ENCODE peak calls at places on chromosomes 2 and 18, in four cellular contexts. R, U, I and Z are unnamed samples.

GRCh38 chr2:119066272-119066804 is 92.2 kb downstream of the C1QL2 start:
- DNase-seq in R (no peak), U (no peak), I (no peak), Z (peak; percentile 81)

GRCh38 chr2:133194068-133194655 is 374.1 kb downstream of the NCKAP5 start:
- DNase-seq in R (no peak), U (no peak), I (no peak), Z (no peak)

GRCh38 chr2:176699660-176700059 is 430.4 kb downstream of the MTX2 start:
- DNase-seq in R (no peak), U (no peak), I (no peak), Z (no peak)

GRCh38 chr2:145166716-145167115 is 646.8 kb upstream of the ZEB2 start:
- DNase-seq in R (no peak), U (no peak), I (no peak), Z (no peak)

GRCh38 chr2:165238295-165238694 is 919 bp upstream of the SCN2A start:
- DNase-seq in R (no peak), U (no peak), I (no peak), Z (no peak)

GRCh38 chr18:12657849-12658829 is at the start of gene SPIRE1:
- DNase-seq in R (peak; percentile 79), U (peak; percentile 68), I (peak; percentile 31), Z (no peak)

GRCh38 chr2:9488583-9489547 is 14.5 kb downstream of the IAH1 start:
- DNase-seq in R (no peak), U (no peak), I (no peak), Z (no peak)

GRCh38 chr2:28665041-28665704 is 86.5 kb upstream of the PPP1CB start:
- DNase-seq in R (peak; percentile 86), U (peak; percentile 71), I (no peak), Z (peak; percentile 94)

GRCh38 chr2:3639015-3639630 is 18.9 kb upstream of the ALLC start:
- DNase-seq in R (no peak), U (no peak), I (peak; percentile 0), Z (no peak)

GRCh38 chr2:182186132-182186735 is 200.6 kb downstream of the PPP1R1C start:
- DNase-seq in R (no peak), U (no peak), I (no peak), Z (no peak)

GRCh38 chr2:96913398-96914202 is 43.7 kb upstream of the SEMA4C start:
- DNase-seq in R (peak; percentile 35), U (no peak), I (peak; percentile 70), Z (no peak)

GRCh38 chr2:119629323-119629825 is 49.6 kb upstream of the TMEM177 start:
- DNase-seq in R (no peak), U (no peak), I (no peak), Z (no peak)

GRCh38 chr2:100070078-100070477 is 72.3 kb downstream of the AFF3 start:
- DNase-seq in R (no peak), U (no peak), I (no peak), Z (no peak)

GRCh38 chr2:38654495-38655381 is 11.2 kb upstream of the GALM start:
- DNase-seq in R (peak; percentile 40), U (no peak), I (no peak), Z (no peak)

GRCh38 chr18:46427216-46427995 is 229.6 kb downstream of the LOXHD1 start:
- DNase-seq in R (no peak), U (no peak), I (no peak), Z (no peak)

GRCh38 chr2:127293386-127293757 is 572 bp downstream of the ERCC3 start:
- DNase-seq in R (no peak), U (no peak), I (no peak), Z (no peak)

DNA sequence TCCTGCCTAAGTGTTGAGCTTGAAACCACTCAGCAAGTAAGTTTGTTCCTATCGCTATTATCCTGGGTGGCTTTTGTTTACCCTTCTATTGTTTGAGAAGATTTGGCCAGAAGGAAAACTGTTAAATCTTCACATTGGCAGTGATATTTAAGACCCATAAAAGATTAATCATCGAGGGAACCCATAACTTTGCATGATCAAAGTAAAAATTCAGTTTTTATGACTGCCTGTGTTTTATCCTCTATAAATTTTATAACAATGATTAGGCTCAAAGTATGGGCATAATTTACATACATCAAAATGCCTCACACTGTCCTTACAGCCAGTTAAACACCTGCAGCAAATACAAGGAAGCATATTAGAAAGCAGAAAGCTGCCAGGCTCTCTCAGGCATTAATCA is 289.1 kb downstream of the ICOS start:
- DNase-seq in R (no peak), U (no peak), I (no peak), Z (no peak)
- H3K27me3 ChIP-seq in R (no peaks in the 10 kb centered on the region), U (no peaks in the 10 kb centered on the region), I (no peaks in the 10 kb centered on the region), Z (no peaks in the 10 kb centered on the region)

DNA sequence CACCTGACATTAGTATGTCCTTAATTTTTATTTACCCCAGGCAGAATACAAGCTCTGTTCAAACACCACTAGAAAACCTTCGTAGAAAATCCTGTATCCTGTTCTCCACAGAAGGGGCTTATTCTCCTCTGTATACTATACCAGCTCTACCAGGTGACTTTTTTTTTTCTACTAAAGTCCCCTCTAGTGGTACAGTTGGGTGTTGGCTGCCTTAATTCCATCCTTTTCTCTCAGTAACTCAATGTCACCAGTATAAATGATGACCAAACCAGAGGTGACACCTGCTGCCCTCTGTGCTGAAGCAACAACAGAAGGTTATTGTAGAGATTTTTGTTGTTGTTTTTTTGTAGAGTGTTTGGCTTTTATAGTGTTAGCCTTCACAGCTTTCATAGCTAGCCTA is 1322.0 kb downstream of the LRP1B start:
- DNase-seq in R (no peak), U (no peak), I (no peak), Z (no peak)
- TF ChIP-seq CTCF in R (no peak), U (no peak), I (no peak), Z (no peak)

GRCh38 chr2:219542931-219543595 is 546 bp downstream of the CHPF start:
- DNase-seq in R (peak; percentile 39), U (peak; percentile 49), I (no peak), Z (no peak)

GRCh38 chr2:219539926-219540678 is 3.5 kb downstream of the CHPF start:
- DNase-seq in R (no peak), U (no peak), I (no peak), Z (no peak)

GRCh38 chr2:219539295-219539788 is 4.3 kb downstream of the CHPF start:
- DNase-seq in R (no peak), U (no peak), I (no peak), Z (no peak)

GRCh38 chr2:219541611-219542180 is 1.9 kb downstream of the CHPF start:
- DNase-seq in R (peak; percentile 94), U (peak; percentile 93), I (peak; percentile 86), Z (no peak)

DNA sequence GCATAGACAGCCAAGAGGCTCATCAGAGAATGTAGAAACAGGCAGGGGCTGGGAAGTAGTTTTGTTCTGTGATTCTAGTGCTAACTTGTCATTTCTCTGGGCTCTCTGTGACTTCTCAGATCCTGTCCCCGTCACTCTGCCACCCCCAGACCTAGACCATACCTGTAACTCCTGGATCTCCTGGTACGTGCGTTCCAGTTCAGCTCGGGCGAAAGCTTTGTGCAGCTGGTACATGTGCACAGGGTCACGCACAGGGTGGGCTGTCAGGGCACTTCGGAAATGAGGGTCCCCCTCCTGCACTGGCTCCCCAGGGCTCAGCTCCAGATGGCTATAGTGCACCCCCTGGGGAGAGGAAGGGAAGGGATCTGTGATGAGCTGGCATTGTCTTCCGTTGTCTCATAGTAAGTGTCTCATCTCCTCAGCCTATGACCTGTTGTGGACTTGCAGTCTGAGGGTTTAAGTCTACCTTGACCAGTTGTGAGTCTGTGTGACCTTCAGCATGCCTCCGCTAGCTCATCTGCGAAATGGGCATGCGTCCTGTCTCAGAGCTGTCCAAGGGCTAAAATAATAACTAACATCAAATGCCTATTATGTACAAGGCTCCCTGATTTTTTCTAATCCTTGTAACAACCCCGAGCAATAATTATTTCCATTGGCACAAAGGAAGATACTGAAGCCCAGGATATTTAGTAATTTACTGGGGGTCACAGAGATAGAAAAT is 2.7 kb downstream of the CHPF start:
- DNase-seq in R (no peak), U (no peak), I (no peak), Z (no peak)
- H3K27me3 ChIP-seq in R (no peaks in the 10 kb centered on the region), U (no peaks in the 10 kb centered on the region), I (no peaks in the 10 kb centered on the region), Z (no peaks in the 10 kb centered on the region)

DNA sequence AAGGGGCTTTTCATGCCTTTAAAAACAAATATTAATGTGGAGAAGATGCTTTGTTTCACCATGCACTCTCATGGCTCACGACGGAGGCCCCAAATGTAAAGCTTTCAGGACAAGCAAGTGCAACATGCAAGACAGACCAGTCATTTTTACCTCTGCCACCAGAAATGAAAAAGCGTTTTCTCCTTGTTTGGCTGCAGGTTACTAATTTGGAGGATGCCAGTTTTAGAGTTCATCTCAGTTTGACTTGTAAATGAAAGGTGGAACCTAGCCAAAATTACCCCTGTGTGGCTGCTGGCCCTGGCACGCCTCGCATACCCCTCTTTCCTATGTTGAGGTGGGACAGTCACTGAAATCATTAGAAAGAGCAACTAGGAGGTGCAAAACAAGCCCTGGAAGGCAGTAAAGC is 138.6 kb downstream of the BCL2 start:
- DNase-seq in R (no peak), U (no peak), I (no peak), Z (no peak)
- TF ChIP-seq CTCF in R (no peak), U (no peak), I (no peak), Z (no peak)